ENCODE peak calls at places on chromosomes 13 and 19, in ten cellular contexts. C is HT-29; J is activated CD4-positive, alpha-beta T cell treated with anti-CD3 and anti-CD28 coated beads for 24 hours; B is head of caudate nucleus; F is NB4; U is SJSA1; D is Caco-2; E is GM12878; A is cardiac muscle cell; L is MV-4-11. M is an unnamed sample.

GRCh38 chr19:29054886-29055675 is 157.9 kb downstream of the UQCRFS1 start:
- DNase-seq in L (no peak), U (no peak), J (no peak), D (no peak), E (no peak), F (no peak), B (no peak), C (no peak), A (no peak), M (no peak)

GRCh38 chr19:33482486-33482885 is 39.1 kb downstream of the PEPD start:
- DNase-seq in J (no peak), B (no peak), F (no peak), C (no peak), U (no peak), E (no peak), L (no peak), D (peak), A (no peak), M (no peak)

GRCh38 chr19:1026189-1027019 is at the start of gene CNN2:
- DNase-seq in F (peak), L (peak), E (no peak), J (peak), U (peak), D (peak), A (peak), C (peak), B (no peak), M (peak)

GRCh38 chr19:16391301-16392055 is 66.9 kb downstream of the KLF2 start:
- DNase-seq in U (no peak), L (no peak), A (no peak), E (no peak), J (no peak), C (no peak), B (no peak), F (no peak), D (no peak), M (no peak)

GRCh38 chr19:2507109-2507508 is 31.2 kb downstream of the GADD45B start:
- DNase-seq in J (no peak), E (no peak), L (peak), U (peak), D (no peak), B (no peak), C (peak), F (peak), A (peak), M (peak)

GRCh38 chr19:57075801-57076492 is 43.8 kb upstream of the USP29 start:
- DNase-seq in B (peak), L (no peak), C (no peak), U (no peak), A (no peak), D (no peak), F (no peak), J (no peak), E (no peak), M (no peak)

GRCh38 chr19:29662604-29663404 is 2.5 kb upstream of the PLEKHF1 start:
- DNase-seq in F (no peak), B (no peak), J (no peak), D (no peak), A (peak), L (peak), U (peak), C (peak), E (no peak), M (peak)

GRCh38 chr13:112110479-112110878 is 43.5 kb downstream of the SOX1 start:
- DNase-seq in L (no peak), C (no peak), D (no peak), E (no peak), U (no peak), A (no peak), F (no peak), J (no peak), B (no peak), M (no peak)

GRCh38 chr19:3065675-3066357 is 3.5 kb upstream of the TLE5 start:
- DNase-seq in U (peak), E (peak), F (no peak), C (peak), B (no peak), L (no peak), D (peak), A (no peak), J (no peak), M (peak)

GRCh38 chr19:44345969-44346368 is 10.5 kb downstream of the ZNF112 start:
- DNase-seq in J (no peak), L (no peak), A (no peak), D (no peak), E (no peak), B (peak), C (no peak), U (no peak), F (no peak), M (no peak)

GRCh38 chr13:51995677-51996551 is 15.3 kb downstream of the ATP7B start:
- DNase-seq in U (no peak), E (no peak), D (no peak), F (peak), B (no peak), C (no peak), J (no peak), L (peak), A (peak), M (no peak)

M was measured in NCI-H2029.